ENCODE peak calls at places on chromosomes 3 and 15, in seven cellular contexts. One of them, this sample, is unnamed.

GRCh38 chr15:69499521-69500201 is 47.0 kb downstream of the RPLP1 start:
- DNase-seq in kidney: no peak
- DNase-seq in endothelial cell of umbilical vein: no peak
- DNase-seq in substantia nigra: no peak
- DNase-seq in aorta: no peak
- DNase-seq in activated CD8-positive, alpha-beta memory T cell treated with anti-CD3 and anti-CD28 coated beads for 1 hour: no peak
- DNase-seq in left ventricle myocardium inferior: peak
- DNase-seq in this sample: no peak

GRCh38 chr3:141530133-141530768 is 43.4 kb downstream of the RASA2 start:
- DNase-seq in kidney: no peak
- DNase-seq in endothelial cell of umbilical vein: peak
- DNase-seq in substantia nigra: no peak
- DNase-seq in activated CD8-positive, alpha-beta memory T cell treated with anti-CD3 and anti-CD28 coated beads for 1 hour: no peak
- DNase-seq in aorta: no peak
- DNase-seq in left ventricle myocardium inferior: no peak
- DNase-seq in this sample: no peak

GRCh38 chr3:194867270-194867983 is 181.7 kb downstream of the FAM43A start:
- DNase-seq in substantia nigra: no peak
- DNase-seq in aorta: peak
- DNase-seq in kidney: no peak
- DNase-seq in endothelial cell of umbilical vein: peak
- DNase-seq in left ventricle myocardium inferior: peak
- DNase-seq in activated CD8-positive, alpha-beta memory T cell treated with anti-CD3 and anti-CD28 coated beads for 1 hour: no peak
- DNase-seq in this sample: no peak

GRCh38 chr3:197154-197855 is 742 bp downstream of the CHL1 start:
- DNase-seq in left ventricle myocardium inferior: peak
- DNase-seq in activated CD8-positive, alpha-beta memory T cell treated with anti-CD3 and anti-CD28 coated beads for 1 hour: no peak
- DNase-seq in substantia nigra: no peak
- DNase-seq in aorta: peak
- DNase-seq in kidney: peak
- DNase-seq in endothelial cell of umbilical vein: no peak
- DNase-seq in this sample: peak

GRCh38 chr15:79943820-79944219 is 27.2 kb downstream of the BCL2A1 start:
- DNase-seq in aorta: no peak
- DNase-seq in activated CD8-positive, alpha-beta memory T cell treated with anti-CD3 and anti-CD28 coated beads for 1 hour: no peak
- DNase-seq in kidney: no peak
- DNase-seq in endothelial cell of umbilical vein: no peak
- DNase-seq in left ventricle myocardium inferior: no peak
- DNase-seq in substantia nigra: no peak
- DNase-seq in this sample: no peak

GRCh38 chr15:38440353-38441129 is 13.4 kb upstream of the FAM98B start:
- DNase-seq in aorta: no peak
- DNase-seq in left ventricle myocardium inferior: no peak
- DNase-seq in activated CD8-positive, alpha-beta memory T cell treated with anti-CD3 and anti-CD28 coated beads for 1 hour: peak
- DNase-seq in kidney: no peak
- DNase-seq in endothelial cell of umbilical vein: peak
- DNase-seq in substantia nigra: no peak
- DNase-seq in this sample: peak

GRCh38 chr3:141239551-141240281 is 8.1 kb downstream of the PXYLP1 start:
- DNase-seq in aorta: no peak
- DNase-seq in kidney: no peak
- DNase-seq in left ventricle myocardium inferior: no peak
- DNase-seq in substantia nigra: no peak
- DNase-seq in activated CD8-positive, alpha-beta memory T cell treated with anti-CD3 and anti-CD28 coated beads for 1 hour: no peak
- DNase-seq in endothelial cell of umbilical vein: no peak
- DNase-seq in this sample: no peak

GRCh38 chr15:40828447-40829036 is at the start of gene PPP1R14D:
- DNase-seq in aorta: peak
- DNase-seq in kidney: peak
- DNase-seq in endothelial cell of umbilical vein: no peak
- DNase-seq in substantia nigra: no peak
- DNase-seq in activated CD8-positive, alpha-beta memory T cell treated with anti-CD3 and anti-CD28 coated beads for 1 hour: no peak
- DNase-seq in left ventricle myocardium inferior: no peak
- DNase-seq in this sample: no peak

GRCh38 chr15:37102315-37103021 is 2.1 kb upstream of the MEIS2 start:
- DNase-seq in activated CD8-positive, alpha-beta memory T cell treated with anti-CD3 and anti-CD28 coated beads for 1 hour: no peak
- DNase-seq in substantia nigra: no peak
- DNase-seq in left ventricle myocardium inferior: no peak
- DNase-seq in endothelial cell of umbilical vein: peak
- DNase-seq in kidney: peak
- DNase-seq in aorta: no peak
- DNase-seq in this sample: peak

GRCh38 chr15:66405007-66405406 is 18.3 kb downstream of the MAP2K1 start:
- DNase-seq in activated CD8-positive, alpha-beta memory T cell treated with anti-CD3 and anti-CD28 coated beads for 1 hour: no peak
- DNase-seq in left ventricle myocardium inferior: no peak
- DNase-seq in kidney: no peak
- DNase-seq in endothelial cell of umbilical vein: no peak
- DNase-seq in aorta: no peak
- DNase-seq in substantia nigra: no peak
- DNase-seq in this sample: no peak

GRCh38 chr3:122246214-122246613 is 62.7 kb downstream of the CASR start:
- DNase-seq in kidney: no peak
- DNase-seq in left ventricle myocardium inferior: no peak
- DNase-seq in activated CD8-positive, alpha-beta memory T cell treated with anti-CD3 and anti-CD28 coated beads for 1 hour: no peak
- DNase-seq in aorta: no peak
- DNase-seq in substantia nigra: no peak
- DNase-seq in endothelial cell of umbilical vein: no peak
- DNase-seq in this sample: no peak

This sample was measured in glutamatergic neuron.